ENCODE peak calls at places on chromosome 19, in six cellular contexts. N is naive thymus-derived CD8-positive, alpha-beta T cell; P is AG08395; B is NCI-H1436; S is stimulated activated CD4-positive, alpha-beta T cell treated with anti-CD3 and anti-CD28 coated beads, Interleukin-15, amount 100 ng/mL, for 24 hours; J is nephron progenitor cell. U is an unnamed sample.

GRCh38 chr19:51807111-51807701 is 12.2 kb downstream of the FPR3 start:
- DNase-seq in N (no peak), P (peak), B (no peak), S (no peak), J (no peak), U (no peak)

GRCh38 chr19:10501971-10502523 is 1.1 kb downstream of the KEAP1 start:
- DNase-seq in N (no peak), P (peak), B (peak), S (peak), J (peak), U (peak)

GRCh38 chr19:49718511-49718910 is 27.6 kb downstream of the CPT1C start:
- DNase-seq in N (no peak), P (no peak), B (no peak), S (no peak), J (no peak), U (no peak)

GRCh38 chr19:9308091-9308490 is 1.5 kb downstream of the ZNF699 start:
- DNase-seq in N (no peak), P (no peak), B (no peak), S (no peak), J (no peak), U (no peak)

GRCh38 chr19:38726761-38727301 is 17.4 kb downstream of the CAPN12 start:
- DNase-seq in N (no peak), P (no peak), B (no peak), S (peak), J (no peak), U (no peak)

GRCh38 chr19:56105090-56105701 is 15.9 kb downstream of the ZNF787 start:
- DNase-seq in N (peak), P (no peak), B (peak), S (peak), J (peak), U (peak)

GRCh38 chr19:35776102-35776788 is 881 bp downstream of the ARHGAP33 start:
- DNase-seq in N (no peak), P (no peak), B (no peak), S (no peak), J (no peak), U (no peak)

GRCh38 chr19:18478545-18479311 is 40.8 kb upstream of the ISYNA1 start:
- DNase-seq in N (no peak), P (peak), B (no peak), S (peak), J (no peak), U (peak)

GRCh38 chr19:12967907-12968306 is 1.5 kb upstream of the DAND5 start:
- DNase-seq in N (no peak), P (peak), B (no peak), S (no peak), J (no peak), U (no peak)

GRCh38 chr19:37845932-37846331 is 60.5 kb downstream of the WDR87 start:
- DNase-seq in N (no peak), P (no peak), B (no peak), S (no peak), J (no peak), U (no peak)

GRCh38 chr19:56748443-56748842 is 76.9 kb upstream of the ZNF835 start:
- DNase-seq in N (no peak), P (no peak), B (no peak), S (no peak), J (no peak), U (no peak)

GRCh38 chr19:32837531-32837930 is 32.0 kb downstream of the SLC7A9 start:
- DNase-seq in N (no peak), P (no peak), B (no peak), S (peak), J (no peak), U (no peak)

GRCh38 chr19:48695743-48696352 is at the start of gene FUT2:
- DNase-seq in N (no peak), P (no peak), B (peak), S (no peak), J (no peak), U (no peak)

GRCh38 chr19:41195675-41196497 is 2.9 kb downstream of the CYP2S1 start:
- DNase-seq in N (no peak), P (no peak), B (no peak), S (no peak), J (no peak), U (no peak)

GRCh38 chr19:17522988-17523872 is 11.8 kb downstream of the PGLS start:
- DNase-seq in N (peak), P (no peak), B (no peak), S (peak), J (no peak), U (no peak)

GRCh38 chr19:28966737-28967401 is 246.1 kb downstream of the UQCRFS1 start:
- DNase-seq in N (no peak), P (no peak), B (no peak), S (no peak), J (no peak), U (no peak)

GRCh38 chr19:3171894-3172679 is 6.5 kb upstream of the S1PR4 start:
- DNase-seq in N (no peak), P (no peak), B (no peak), S (no peak), J (no peak), U (no peak)

GRCh38 chr19:41740415-41741243 is 14.7 kb upstream of the CEACAM6 start:
- DNase-seq in N (no peak), P (no peak), B (no peak), S (peak), J (no peak), U (no peak)

GRCh38 chr19:35144600-35145436 is 1.8 kb downstream of the FXYD7 start:
- DNase-seq in N (peak), P (no peak), B (no peak), S (no peak), J (peak), U (no peak)

GRCh38 chr19:46030861-46031550 is 8.2 kb upstream of the PGLYRP1 start:
- DNase-seq in N (no peak), P (no peak), B (no peak), S (no peak), J (no peak), U (no peak)

GRCh38 chr19:10295305-10295846 is 5.6 kb downstream of the ICAM5 start:
- DNase-seq in N (peak), P (no peak), B (no peak), S (peak), J (peak), U (no peak)

GRCh38 chr19:23547156-23547555 is 139.9 kb downstream of the ZNF675 start:
- DNase-seq in N (no peak), P (no peak), B (no peak), S (no peak), J (no peak), U (no peak)

U was measured in MG63.